ENCODE peak calls at places on chromosomes 4 and X, in nine cellular contexts. W is astrocyte, Q is stomach, H is A673, U is Peyer's patch, X is neuronal stem cell, R is GM23248, C is neural progenitor cell, T is brain microvascular endothelial cell. B is an unnamed sample. For H3K36me3, the result is how much of the 10 kb centered on the place peaks cover.

GRCh38 chr4:69649207-69649606 is 3.8 kb downstream of the UGT2A1 start:
- DNase-seq in R (peak), C (no peak), T (no peak), X (no peak), Q (no peak), H (no peak), U (no peak), W (no peak), B (no peak)

GRCh38 chr4:76208005-76208765 is 5.4 kb downstream of the SCARB2 start:
- DNase-seq in X (no peak), R (peak), C (no peak), Q (peak), U (peak), W (peak), T (peak), H (peak), B (peak)

GRCh38 chr4:126530996-126531585 is 1101.7 kb upstream of the INTU start:
- DNase-seq in U (no peak), C (no peak), X (no peak), Q (no peak), W (peak), R (no peak), T (no peak), H (no peak), B (no peak)

GRCh38 chr4:146932111-146932510 is 13.6 kb downstream of the TTC29 start:
- DNase-seq in H (no peak), T (no peak), X (no peak), C (no peak), W (no peak), R (peak), U (no peak), Q (no peak), B (no peak)

GRCh38 chr4:162229670-162230069 is 65.9 kb upstream of the FSTL5 start:
- DNase-seq in C (no peak), X (no peak), T (no peak), H (no peak), R (no peak), U (no peak), Q (no peak), W (no peak), B (no peak)

GRCh38 chrX:138745215-138745614 is 33.7 kb upstream of the FGF13 start:
- DNase-seq in H (peak), C (peak), U (no peak), T (peak), W (peak), Q (no peak), R (peak), X (peak), B (no peak)

GRCh38 chr4:152321408-152321807 is 214.5 kb downstream of the FBXW7 start:
- DNase-seq in X (no peak), Q (no peak), T (no peak), W (no peak), R (no peak), U (no peak), C (no peak), H (no peak), B (no peak)

GRCh38 chr4:155900402-155900801 is 3.1 kb upstream of the TDO2 start:
- DNase-seq in U (no peak), T (peak), R (peak), Q (no peak), X (no peak), W (peak), C (no peak), H (peak), B (no peak)

GRCh38 chrX:47499291-47499690 is 16.3 kb upstream of the ZNF41 start:
- DNase-seq in T (no peak), Q (no peak), X (no peak), C (no peak), W (no peak), R (no peak), H (no peak), U (no peak), B (no peak)

GRCh38 chr4:6386091-6386490 is 86.3 kb downstream of the PPP2R2C start:
- DNase-seq in C (no peak), R (no peak), W (no peak), H (no peak), X (no peak), T (no peak), U (no peak), Q (no peak), B (peak)

GRCh38 chrX:22135994-22136684 is 104.0 kb downstream of the PHEX start:
- DNase-seq in X (peak), U (no peak), T (no peak), W (peak), Q (no peak), H (peak), R (peak), C (peak), B (no peak)

DNA sequence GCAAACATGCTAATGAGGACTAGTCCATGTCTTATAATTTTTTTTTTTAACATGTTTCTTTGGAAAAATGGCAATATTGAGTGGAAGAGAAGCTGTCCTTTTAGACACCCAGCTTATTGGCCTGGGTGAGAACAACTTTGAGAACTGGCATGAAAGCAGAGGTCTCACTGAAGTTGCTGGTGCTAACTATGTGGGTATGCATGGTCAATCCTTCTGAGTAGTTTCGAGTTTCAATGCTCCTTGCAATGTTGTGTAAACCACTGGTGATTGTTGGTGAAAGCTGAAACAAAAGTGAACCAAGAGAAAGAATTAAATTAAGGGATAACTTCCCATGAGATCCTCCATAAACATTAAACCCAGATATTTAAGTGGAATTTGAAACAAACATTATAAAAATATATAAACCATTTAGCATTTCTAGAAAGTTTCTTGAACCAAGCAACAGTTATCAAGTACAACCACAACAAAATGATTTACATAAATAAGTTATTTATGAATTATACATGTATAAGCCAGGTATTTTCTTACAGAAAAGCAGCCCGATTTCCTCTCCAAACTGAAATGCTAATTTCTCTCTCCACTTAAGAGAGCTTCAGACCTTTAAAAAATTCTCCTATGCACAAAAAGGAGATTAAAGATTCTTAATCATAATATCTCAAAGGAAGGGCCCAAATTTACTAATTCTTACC is 20.5 kb upstream of the SCD5 start:
- DNase-seq in U (no peak), W (no peak), C (no peak), T (no peak), H (peak), X (no peak), Q (no peak), R (no peak), B (no peak)
- H3K36me3 ChIP-seq in U (under half), W (half or more), C (under half), T (half or more), H (under half), X (half or more), Q (half or more), R (half or more), B (under half)

GRCh38 chr4:2688281-2688680 is 67.9 kb downstream of the TNIP2 start:
- DNase-seq in W (no peak), X (no peak), H (no peak), R (no peak), T (no peak), C (no peak), Q (no peak), U (no peak), B (no peak)

GRCh38 chr4:2689825-2690700 is 66.1 kb downstream of the TNIP2 start:
- DNase-seq in X (no peak), W (no peak), T (peak), Q (no peak), R (no peak), C (no peak), U (peak), H (no peak), B (no peak)

GRCh38 chr4:2688697-2689096 is 67.4 kb downstream of the TNIP2 start:
- DNase-seq in W (no peak), X (no peak), H (no peak), R (no peak), U (no peak), T (no peak), C (no peak), Q (no peak), B (no peak)

GRCh38 chr4:2691313-2691712 is 64.8 kb downstream of the TNIP2 start:
- DNase-seq in U (no peak), X (no peak), R (no peak), W (no peak), Q (no peak), T (no peak), C (no peak), H (no peak), B (no peak)

GRCh38 chr4:2689114-2689513 is 67.0 kb downstream of the TNIP2 start:
- DNase-seq in R (no peak), U (no peak), C (no peak), H (no peak), Q (no peak), T (no peak), X (no peak), W (no peak), B (no peak)
- H3K36me3 ChIP-seq in R (under half), U (under half), C (under half), H (half or more), Q (half or more), T (under half), X (half or more), W (under half), B (under half)

DNA sequence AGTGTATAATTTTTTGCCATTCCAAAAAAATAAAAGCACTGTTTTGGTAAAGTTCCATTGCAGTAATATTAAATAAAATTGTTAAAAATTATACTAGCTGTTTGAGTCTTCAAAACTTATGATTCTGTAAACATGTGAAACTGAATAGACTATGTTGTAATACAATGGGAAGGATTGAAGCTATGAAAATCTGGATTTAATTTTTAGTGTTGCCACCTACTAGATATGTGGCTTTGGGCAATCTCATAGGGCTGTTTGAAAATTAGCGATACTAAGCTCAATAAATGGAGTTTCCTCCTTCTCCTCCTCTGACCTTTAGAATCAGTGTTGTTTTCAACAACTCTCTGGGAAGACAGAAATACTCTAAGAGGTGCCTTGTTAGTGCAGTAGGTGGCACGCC is 4.5 kb downstream of the PGRMC2 start:
- DNase-seq in R (no peak), Q (no peak), H (no peak), T (no peak), X (no peak), U (no peak), W (no peak), C (no peak), B (no peak)
- H3K36me3 ChIP-seq in R (under half), Q (under half), H (under half), T (under half), X (half or more), U (under half), W (under half), C (under half), B (under half)

DNA sequence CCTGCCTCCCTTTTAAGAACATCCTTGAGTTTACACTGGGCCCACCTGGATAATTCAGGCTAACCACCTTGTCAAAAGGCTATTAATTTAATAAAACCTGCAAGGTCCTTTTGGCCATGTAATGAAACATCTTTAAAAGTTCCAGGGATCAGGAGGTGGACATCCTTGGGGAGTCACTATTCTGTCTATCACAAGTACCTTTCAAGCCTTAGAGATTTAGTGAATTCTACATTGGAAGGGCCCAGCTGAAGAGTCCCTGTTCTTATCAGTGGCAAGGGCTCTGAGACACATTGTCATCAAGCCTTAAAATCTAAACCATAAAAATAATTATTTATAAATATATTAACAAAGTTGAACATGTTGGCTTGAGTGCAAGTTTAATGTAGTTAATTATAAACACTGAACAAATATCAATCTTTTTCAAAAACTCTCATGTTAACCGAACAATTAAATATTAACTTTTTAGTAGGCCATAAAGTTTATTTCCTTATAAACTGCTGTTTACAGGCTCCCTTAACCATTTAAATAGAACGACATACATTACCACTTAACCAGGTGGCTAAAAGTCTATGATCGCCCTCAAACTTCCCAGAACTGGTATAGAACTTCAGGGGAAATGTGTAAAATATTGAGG is 104.4 kb upstream of the CBR4 start:
- DNase-seq in U (no peak), C (no peak), Q (no peak), T (no peak), W (no peak), R (no peak), X (no peak), H (no peak), B (no peak)
- H3K36me3 ChIP-seq in U (under half), C (under half), Q (half or more), T (under half), W (under half), R (half or more), X (half or more), H (under half), B (under half)

GRCh38 chr4:56475917-56476316 is 8.5 kb downstream of the SRP72 start:
- DNase-seq in T (no peak), U (no peak), Q (no peak), H (no peak), R (no peak), X (no peak), W (no peak), C (no peak), B (no peak)
- H3K36me3 ChIP-seq in T (half or more), U (under half), Q (half or more), H (under half), R (half or more), X (half or more), W (under half), C (under half), B (under half)

DNA sequence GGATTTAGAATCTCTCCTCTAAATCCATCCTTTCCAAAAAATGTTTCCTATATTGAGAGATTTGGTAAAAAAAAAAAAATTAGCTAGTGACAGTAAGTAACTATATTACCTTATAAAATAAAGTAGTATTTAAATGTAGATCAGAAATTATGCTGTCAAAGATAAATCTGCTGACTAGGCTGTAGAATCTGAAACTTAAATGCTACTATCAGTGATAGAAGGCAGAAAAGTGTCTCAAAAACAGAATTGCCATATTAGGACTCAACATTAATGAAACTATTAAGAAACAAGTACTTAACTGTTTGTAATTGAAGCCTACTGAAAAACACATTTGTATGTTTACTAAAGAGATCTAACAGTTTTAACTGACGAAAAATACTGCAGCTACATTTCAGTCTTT is 8.3 kb downstream of the TAF9B start:
- DNase-seq in W (no peak), X (no peak), C (no peak), U (no peak), R (no peak), Q (no peak), T (no peak), H (no peak), B (no peak)
- H3K36me3 ChIP-seq in W (under half), X (half or more), C (under half), U (under half), R (half or more), Q (under half), T (under half), H (under half), B (under half)

B was measured in kidney.